ENCODE peak calls at places on chromosome 5, in eight cellular contexts. W is activated T-helper 9 cell treated with anti-CD3 and anti-CD28 coated beads, Interleukin-2, amount 50 U/mL, for 16 hours; K is stimulated activated CD8-positive, alpha-beta memory T cell treated with anti-CD3 and anti-CD28 coated beads, Interleukin-7, amount 100 ng/mL, for 1 hour; E is left colon; F is stimulated activated CD4-positive, alpha-beta T cell treated with anti-CD3 and anti-CD28 coated beads, TNF-alpha, amount 100 ng/mL, for 4 hours; H is astrocyte of the spinal cord; S is fibroblast of the conjunctiva; L is brain microvascular endothelial cell. A is an unnamed sample.

GRCh38 chr5:74032617-74033016 is 406.6 kb downstream of the ARHGEF28 start:
- DNase-seq in W (no peak), K (no peak), E (no peak), F (no peak), H (no peak), S (no peak), L (no peak), A (no peak)

GRCh38 chr5:10329808-10330481 is 22.2 kb upstream of the CMBL start:
- DNase-seq in W (no peak), K (no peak), E (no peak), F (no peak), H (peak; percentile 66), S (peak; percentile 87), L (no peak), A (no peak)

GRCh38 chr5:122183795-122184185 is 54.4 kb downstream of the ZNF474 start:
- DNase-seq in W (no peak), K (no peak), E (no peak), F (no peak), H (no peak), S (no peak), L (no peak), A (no peak)

GRCh38 chr5:170633235-170634041 is 129.6 kb downstream of the KCNIP1 start:
- DNase-seq in W (no peak), K (no peak), E (peak; percentile 31), F (no peak), H (peak; percentile 79), S (peak; percentile 86), L (peak; percentile 71), A (peak; percentile 12)

GRCh38 chr5:435961-436640 is 6.9 kb upstream of the EXOC3 start:
- DNase-seq in W (no peak), K (no peak), E (peak; percentile 22), F (no peak), H (no peak), S (no peak), L (no peak), A (no peak)

GRCh38 chr5:58934629-58935097 is 351.8 kb downstream of the RAB3C start:
- DNase-seq in W (no peak), K (no peak), E (no peak), F (no peak), H (peak; percentile 17), S (no peak), L (no peak), A (no peak)

GRCh38 chr5:102528600-102528999 is 29.8 kb upstream of the SLCO6A1 start:
- DNase-seq in W (no peak), K (no peak), E (no peak), F (no peak), H (no peak), S (no peak), L (peak; percentile 30), A (no peak)

GRCh38 chr5:169803077-169803981 is 166.3 kb downstream of the DOCK2 start:
- DNase-seq in W (no peak), K (no peak), E (no peak), F (no peak), H (peak; percentile 83), S (peak; percentile 86), L (peak; percentile 92), A (no peak)

GRCh38 chr5:38379360-38379827 is 121.0 kb downstream of the EGFLAM start:
- DNase-seq in W (no peak), K (no peak), E (no peak), F (no peak), H (no peak), S (no peak), L (no peak), A (no peak)

GRCh38 chr5:42950466-42951168 is 89.5 kb downstream of the ANXA2R start:
- DNase-seq in W (peak; percentile 60), K (peak; percentile 51), E (peak; percentile 82), F (peak; percentile 60), H (peak; percentile 100), S (peak; percentile 99), L (peak; percentile 99), A (peak; percentile 68)

GRCh38 chr5:12230659-12231058 is 326.4 kb upstream of the CTNND2 start:
- DNase-seq in W (no peak), K (no peak), E (no peak), F (no peak), H (no peak), S (no peak), L (no peak), A (no peak)

GRCh38 chr5:169149317-169149716 is 151.6 kb downstream of the SLIT3 start:
- DNase-seq in W (no peak), K (no peak), E (no peak), F (no peak), H (no peak), S (no peak), L (no peak), A (no peak)

GRCh38 chr5:143054480-143054941 is 284.3 kb downstream of the ARHGAP26 start:
- DNase-seq in W (peak; percentile 13), K (no peak), E (no peak), F (no peak), H (no peak), S (no peak), L (peak; percentile 47), A (peak; percentile 31)

GRCh38 chr5:112485802-112486427 is 66.8 kb upstream of the EPB41L4A start:
- DNase-seq in W (no peak), K (no peak), E (no peak), F (no peak), H (no peak), S (no peak), L (no peak), A (no peak)

GRCh38 chr5:14235872-14236271 is 92.7 kb downstream of the TRIO start:
- DNase-seq in W (no peak), K (no peak), E (no peak), F (no peak), H (no peak), S (no peak), L (no peak), A (no peak)

GRCh38 chr5:100535060-100536005 is at the start of gene FAM174A:
- DNase-seq in W (peak; percentile 86), K (peak; percentile 86), E (peak; percentile 97), F (peak; percentile 88), H (peak; percentile 98), S (peak; percentile 96), L (peak; percentile 93), A (peak; percentile 90)

GRCh38 chr5:165014439-165014838 is 1509.0 kb downstream of the MAT2B start:
- DNase-seq in W (no peak), K (no peak), E (no peak), F (no peak), H (no peak), S (no peak), L (no peak), A (no peak)

A was measured in stimulated activated naive CD4-positive, alpha-beta T cell treated with Interleukin-2 at 50 U/mL for 16 hours.